ENCODE peak calls at places on chromosome 19, in ten cellular contexts. J is NCI-H510A treated with DMSO at 0.1 percent for 48 hours; O is AG08395; T is effector memory CD4-positive, alpha-beta T cell; U is erythroblast; Z is HEK293T; H is astrocyte; N is DMS 273 treated with DMSO at 0.1 percent for 48 hours; R is endodermal cell; L is stimulated activated CD4-positive, alpha-beta T cell treated with anti-CD3 and anti-CD28 coated beads, Interleukin-4, amount 100 ng/mL, for 4 hours. I is an unnamed sample.

GRCh38 chr19:50837300-50837699 is 3.9 kb upstream of the KLK15 start:
- DNase-seq in J (no peak), O (no peak), T (no peak), U (no peak), Z (no peak), H (no peak), N (no peak), R (no peak), L (no peak), I (no peak)

GRCh38 chr19:11657307-11657706 is 60.0 kb downstream of the ZNF627 start:
- DNase-seq in J (no peak), O (no peak), T (no peak), U (no peak), Z (no peak), H (no peak), N (no peak), R (no peak), L (no peak), I (no peak)

GRCh38 chr19:2617393-2618165 is 84.9 kb downstream of the GNG7 start:
- DNase-seq in J (no peak), O (no peak), T (no peak), U (no peak), Z (no peak), H (no peak), N (no peak), R (no peak), L (no peak), I (no peak)

GRCh38 chr19:38733493-38734175 is 10.6 kb downstream of the CAPN12 start:
- DNase-seq in J (no peak), O (no peak), T (no peak), U (no peak), Z (no peak), H (no peak), N (no peak), R (no peak), L (no peak), I (no peak)

GRCh38 chr19:2661615-2662014 is 40.9 kb downstream of the GNG7 start:
- DNase-seq in J (no peak), O (no peak), T (no peak), U (peak; percentile 25), Z (no peak), H (no peak), N (no peak), R (peak; percentile 71), L (no peak), I (no peak)

GRCh38 chr19:29315566-29315965 is 102.6 kb upstream of the UQCRFS1 start:
- DNase-seq in J (no peak), O (no peak), T (no peak), U (no peak), Z (no peak), H (no peak), N (peak; percentile 79), R (no peak), L (no peak), I (no peak)

GRCh38 chr19:46192990-46193650 is 36.4 kb upstream of the IGFL1 start:
- DNase-seq in J (peak; percentile 20), O (peak; percentile 89), T (no peak), U (peak; percentile 91), Z (peak; percentile 39), H (peak; percentile 53), N (no peak), R (no peak), L (no peak), I (no peak)

GRCh38 chr19:35977446-35978222 is 17.4 kb upstream of the SDHAF1 start:
- DNase-seq in J (no peak), O (no peak), T (no peak), U (no peak), Z (peak; percentile 61), H (no peak), N (peak; percentile 87), R (peak; percentile 94), L (no peak), I (no peak)

GRCh38 chr19:12665281-12665573 is 1.3 kb downstream of the MAN2B1 start:
- DNase-seq in J (no peak), O (no peak), T (peak; percentile 27), U (no peak), Z (no peak), H (no peak), N (no peak), R (no peak), L (peak; percentile 45), I (no peak)

GRCh38 chr19:2806736-2807378 is 12.8 kb upstream of the ZNF554 start:
- DNase-seq in J (no peak), O (no peak), T (no peak), U (no peak), Z (no peak), H (no peak), N (no peak), R (no peak), L (no peak), I (no peak)

GRCh38 chr19:39112338-39112890 is 13.2 kb upstream of the PAK4 start:
- DNase-seq in J (no peak), O (no peak), T (no peak), U (no peak), Z (no peak), H (peak; percentile 27), N (no peak), R (no peak), L (no peak), I (no peak)

GRCh38 chr19:13839938-13840750 is 36.8 kb upstream of the NANOS3 start:
- DNase-seq in J (no peak), O (peak; percentile 56), T (peak; percentile 47), U (peak; percentile 66), Z (no peak), H (no peak), N (no peak), R (peak; percentile 51), L (no peak), I (no peak)

GRCh38 chr19:52140077-52140710 is 456 bp upstream of the ZNF616 start:
- DNase-seq in J (no peak), O (peak; percentile 4), T (no peak), U (no peak), Z (no peak), H (no peak), N (no peak), R (no peak), L (no peak), I (no peak)

GRCh38 chr19:20357921-20358320 is 190.9 kb downstream of the ZNF486 start:
- DNase-seq in J (no peak), O (no peak), T (no peak), U (no peak), Z (no peak), H (no peak), N (no peak), R (no peak), L (no peak), I (no peak)

GRCh38 chr19:10353793-10354391 is 14.5 kb upstream of the ICAM3 start:
- DNase-seq in J (no peak), O (no peak), T (no peak), U (peak; percentile 66), Z (peak; percentile 75), H (no peak), N (no peak), R (peak; percentile 99), L (peak; percentile 38), I (peak; percentile 27)

GRCh38 chr19:35126624-35126959 is 8.3 kb downstream of the LGI4 start:
- DNase-seq in J (no peak), O (no peak), T (no peak), U (no peak), Z (no peak), H (no peak), N (no peak), R (no peak), L (no peak), I (no peak)

GRCh38 chr19:367561-367960 is 23.0 kb upstream of the MIER2 start:
- DNase-seq in J (no peak), O (no peak), T (no peak), U (no peak), Z (no peak), H (no peak), N (no peak), R (peak; percentile 10), L (no peak), I (no peak)

GRCh38 chr19:8988204-8988603 is 22.0 kb downstream of the MUC16 start:
- DNase-seq in J (no peak), O (no peak), T (no peak), U (peak; percentile 57), Z (no peak), H (no peak), N (no peak), R (peak; percentile 67), L (peak; percentile 6), I (no peak)

GRCh38 chr19:9323557-9323918 is 441 bp upstream of the ZNF559 start:
- DNase-seq in J (peak; percentile 85), O (peak; percentile 39), T (no peak), U (peak; percentile 85), Z (peak; percentile 21), H (peak; percentile 80), N (peak; percentile 86), R (no peak), L (peak; percentile 9), I (no peak)

GRCh38 chr19:6259312-6259861 is 20.4 kb downstream of the MLLT1 start:
- DNase-seq in J (no peak), O (no peak), T (no peak), U (no peak), Z (no peak), H (no peak), N (no peak), R (no peak), L (no peak), I (no peak)